ENCODE peak calls at places on chromosomes 3 and 15, in nine cellular contexts. Y is psoas muscle, Q is neural crest cell, O is HCT116, U is hepatocyte, F is astrocyte of the spinal cord, H is tibial artery, N is choroid plexus epithelial cell, S is NB4. I is an unnamed sample.

GRCh38 chr3:19149388-19149787 is 1.1 kb downstream of the KCNH8 start:
- DNase-seq in Q (peak), O (no peak), S (peak), N (peak), Y (no peak), H (no peak), U (peak), F (peak), I (no peak)

GRCh38 chr3:107756649-107757048 is 233.9 kb downstream of the BBX start:
- DNase-seq in S (no peak), N (no peak), Q (no peak), H (no peak), Y (no peak), O (no peak), U (no peak), F (no peak), I (no peak)

GRCh38 chr3:40337136-40338108 is 27.9 kb downstream of the EIF1B start:
- DNase-seq in U (no peak), N (no peak), S (no peak), Q (no peak), F (no peak), Y (no peak), H (no peak), O (no peak), I (no peak)

GRCh38 chr3:40701016-40701588 is 176.3 kb downstream of the ZNF621 start:
- DNase-seq in F (no peak), O (no peak), Y (no peak), Q (no peak), H (no peak), N (no peak), U (no peak), S (no peak), I (no peak)

GRCh38 chr3:45972534-45973402 is 22.9 kb downstream of the FYCO1 start:
- DNase-seq in F (peak), S (peak), Q (no peak), H (peak), Y (no peak), O (no peak), U (peak), N (peak), I (no peak)

GRCh38 chr3:195911946-195912270 is 3.6 kb upstream of the TNK2 start:
- DNase-seq in Y (peak), H (no peak), U (no peak), F (no peak), N (no peak), O (no peak), Q (no peak), S (peak), I (no peak)

GRCh38 chr3:134067311-134068161 is 37.8 kb upstream of the SLCO2A1 start:
- DNase-seq in O (no peak), H (no peak), N (peak), Q (no peak), F (no peak), S (no peak), Y (no peak), U (no peak), I (no peak)

GRCh38 chr3:7640787-7641186 is 779.9 kb downstream of the GRM7 start:
- DNase-seq in U (peak), F (no peak), O (no peak), Y (no peak), H (no peak), S (no peak), N (no peak), Q (no peak), I (no peak)

GRCh38 chr3:129984124-129984523 is 9.6 kb downstream of the TRH start:
- DNase-seq in Y (no peak), H (no peak), O (no peak), F (no peak), S (no peak), U (no peak), Q (no peak), N (peak), I (no peak)

GRCh38 chr15:92652576-92652966 is 3.0 kb downstream of the FAM174B start:
- DNase-seq in N (no peak), O (no peak), H (no peak), Y (no peak), S (no peak), F (no peak), U (no peak), Q (no peak), I (no peak)

GRCh38 chr15:43382310-43382709 is 11.4 kb downstream of the TUBGCP4 start:
- DNase-seq in F (no peak), N (no peak), U (no peak), H (no peak), O (no peak), Y (no peak), Q (no peak), S (no peak), I (no peak)

GRCh38 chr15:77998592-77998991 is 78.9 kb downstream of the TBC1D2B start:
- DNase-seq in Y (no peak), N (no peak), Q (no peak), U (no peak), F (no peak), S (no peak), O (no peak), H (no peak), I (no peak)

GRCh38 chr3:140910860-140911259 is 30.8 kb upstream of the SLC25A36 start:
- DNase-seq in Q (no peak), O (peak), S (no peak), F (peak), N (peak), U (peak), H (no peak), Y (no peak), I (peak)

GRCh38 chr3:127566801-127567200 is 23.7 kb downstream of the TPRA1 start:
- DNase-seq in O (no peak), Y (no peak), U (no peak), N (no peak), Q (no peak), F (peak), S (no peak), H (no peak), I (no peak)

GRCh38 chr15:48250640-48251076 is 44.6 kb downstream of the SLC12A1 start:
- DNase-seq in Q (peak), F (peak), Y (no peak), S (peak), N (peak), O (peak), H (peak), U (peak), I (peak)

GRCh38 chr15:80572337-80572736 is 122.8 kb upstream of the ABHD17C start:
- DNase-seq in O (no peak), F (no peak), N (no peak), Q (no peak), S (no peak), H (peak), U (no peak), Y (no peak), I (no peak)

DNA sequence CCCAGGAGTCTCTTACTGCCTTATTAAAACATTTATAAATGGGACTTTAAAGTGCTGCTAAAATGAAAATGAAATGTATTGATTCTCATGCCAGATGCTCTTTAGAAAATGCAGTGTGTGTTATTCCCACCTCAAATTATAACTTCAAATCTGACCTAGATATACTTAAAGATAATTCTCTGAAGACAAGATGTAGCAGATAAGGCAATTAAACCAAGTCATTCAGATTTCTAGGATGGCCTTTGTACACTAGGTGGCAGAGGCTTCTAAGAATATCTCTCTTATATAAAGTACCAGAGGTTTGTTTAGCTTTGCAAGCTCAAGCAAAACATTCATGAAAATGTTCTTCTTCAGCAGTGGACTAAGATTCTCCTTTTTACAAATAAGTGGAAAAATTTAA is 26.9 kb upstream of the GOLGA8B start:
- DNase-seq in Q (no peak), N (peak), H (no peak), U (no peak), O (peak), S (peak), Y (no peak), F (no peak), I (no peak)
- TF ChIP-seq CTCF in Q (peak), N (peak), H (no peak), U (peak), O (no peak), S (peak), Y (no peak), F (peak), I (peak)

DNA sequence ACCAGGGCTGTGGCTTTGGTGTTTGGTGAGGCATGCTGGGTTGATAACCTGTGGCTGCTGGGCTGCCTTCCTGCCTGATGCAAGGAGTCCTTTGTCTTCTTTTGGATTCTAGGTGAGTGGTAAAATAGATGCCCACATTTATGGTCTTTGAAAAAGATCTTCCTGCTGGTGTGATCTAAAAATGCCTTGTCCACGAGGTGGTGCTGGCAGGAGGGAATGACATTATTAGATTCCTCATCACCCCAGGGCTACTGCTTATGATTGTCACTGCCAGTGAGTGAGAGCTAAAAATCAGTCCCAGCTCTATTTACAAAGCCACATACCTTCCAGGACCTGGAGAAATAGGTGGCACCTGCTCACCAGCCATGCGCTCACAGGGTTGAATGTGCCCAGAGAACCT is 355.5 kb upstream of the ROPN1 start:
- DNase-seq in U (no peak), S (peak), Q (no peak), F (no peak), H (no peak), N (no peak), O (peak), Y (no peak), I (no peak)
- TF ChIP-seq CTCF in U (no peak), S (no peak), Q (no peak), F (no peak), H (no peak), N (peak), O (peak), Y (no peak), I (no peak)

DNA sequence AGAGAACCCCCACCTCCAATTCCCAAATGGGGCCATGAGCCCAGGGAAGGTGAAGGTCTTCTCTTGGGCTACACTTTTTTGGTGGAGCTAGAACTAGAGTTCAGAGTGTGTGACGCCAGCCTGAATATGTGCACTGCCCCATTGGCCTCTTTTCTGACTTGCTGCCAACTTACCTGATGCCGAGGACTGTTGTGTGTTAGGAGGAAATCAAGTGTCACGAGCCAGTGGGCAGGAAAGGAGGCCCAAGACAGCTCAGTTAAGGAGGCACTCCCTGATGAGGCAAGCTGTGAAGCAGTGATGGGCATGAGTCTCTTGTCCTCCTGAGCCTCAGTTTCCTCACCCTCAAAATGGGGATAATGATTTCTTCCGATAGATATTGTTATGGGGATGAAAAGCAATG is 107.8 kb downstream of the ANP32A start:
- DNase-seq in F (no peak), O (no peak), Y (no peak), S (no peak), H (no peak), Q (no peak), N (no peak), U (no peak), I (no peak)
- TF ChIP-seq CTCF in F (no peak), O (no peak), Y (no peak), S (no peak), H (no peak), Q (no peak), N (no peak), U (no peak), I (no peak)

DNA sequence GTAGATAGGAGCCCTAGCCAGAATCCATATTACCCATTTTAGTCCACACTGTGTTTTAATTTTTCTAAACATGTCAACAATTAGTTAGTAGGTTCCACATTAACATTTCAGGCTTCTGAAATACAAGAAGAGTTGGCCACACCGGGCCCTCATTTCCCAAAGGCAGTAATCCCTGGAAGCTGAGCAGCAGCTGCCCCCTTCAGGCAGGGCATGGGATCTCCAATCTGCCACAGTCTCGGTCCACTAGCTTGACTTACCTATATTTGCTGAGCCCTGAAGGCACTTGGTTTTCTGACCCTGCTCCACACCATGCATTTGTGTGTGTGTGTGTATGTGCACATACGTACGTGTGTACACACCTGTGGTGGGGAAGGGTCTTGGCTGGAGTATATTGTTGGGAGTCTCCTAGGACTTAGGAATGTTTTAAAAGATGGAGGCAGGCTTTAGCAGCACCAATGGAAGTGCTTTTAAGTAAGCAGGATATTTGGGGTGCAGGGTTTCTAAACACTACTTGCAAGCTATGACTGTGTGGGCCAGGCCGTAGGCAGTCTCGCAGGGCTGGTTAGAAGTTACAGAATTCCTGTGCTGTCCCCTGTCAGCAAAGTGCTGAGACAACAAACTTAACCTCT is 71.2 kb upstream of the SOX14 start:
- DNase-seq in Q (peak), H (no peak), U (peak), S (peak), F (no peak), Y (peak), O (peak), N (no peak), I (peak)
- TF ChIP-seq CTCF in Q (peak), H (no peak), U (peak), S (peak), F (no peak), Y (no peak), O (peak), N (no peak), I (peak)

DNA sequence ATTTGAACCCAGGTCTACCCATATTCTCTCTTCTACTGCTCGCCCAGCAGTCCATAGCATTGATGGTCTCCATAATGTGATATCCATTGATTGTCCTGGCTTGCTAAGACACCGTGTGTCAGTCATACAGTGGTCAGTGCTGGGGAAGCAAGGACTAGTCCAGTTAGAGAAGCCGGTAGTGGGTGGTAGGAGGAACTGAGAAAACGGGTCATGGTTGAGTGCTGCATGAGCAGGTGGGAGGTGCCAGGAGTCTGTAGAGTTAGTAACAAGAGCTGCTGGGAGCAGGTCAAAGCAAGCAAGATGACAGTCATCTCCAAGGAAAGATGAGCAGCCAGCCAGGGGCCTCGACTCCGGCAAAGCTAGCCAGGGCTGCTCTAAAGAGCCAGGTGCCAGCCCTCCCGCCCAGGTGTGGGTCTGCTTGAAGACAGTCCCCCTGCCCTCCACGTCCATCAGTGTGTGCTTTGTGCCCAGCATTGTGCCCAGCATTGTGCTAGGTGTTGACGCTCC is 29.5 kb upstream of the USP3 start:
- DNase-seq in O (no peak), S (peak), H (no peak), N (no peak), Q (no peak), F (peak), U (no peak), Y (no peak), I (no peak)
- TF ChIP-seq CTCF in O (no peak), S (no peak), H (no peak), N (no peak), Q (no peak), F (no peak), U (no peak), Y (no peak), I (no peak)

GRCh38 chr15:90691369-90691768 is 25.8 kb upstream of the BLM start:
- DNase-seq in F (no peak), S (peak), H (no peak), O (no peak), Q (no peak), U (no peak), Y (no peak), N (peak), I (no peak)
- TF ChIP-seq CTCF in F (peak), S (peak), H (no peak), O (no peak), Q (no peak), U (no peak), Y (no peak), N (peak), I (no peak)

GRCh38 chr3:47857151-47857550 is 54.2 kb downstream of the DHX30 start:
- DNase-seq in N (no peak), S (no peak), U (no peak), O (no peak), H (no peak), Q (no peak), F (no peak), Y (no peak), I (no peak)

GRCh38 chr3:47854720-47855455 is 52.0 kb downstream of the DHX30 start:
- DNase-seq in U (no peak), Y (peak), N (no peak), H (no peak), Q (no peak), S (no peak), O (no peak), F (no peak), I (no peak)

GRCh38 chr3:47855461-47856383 is 52.8 kb downstream of the DHX30 start:
- DNase-seq in O (no peak), Y (peak), S (no peak), F (no peak), Q (no peak), N (no peak), U (no peak), H (peak), I (no peak)

GRCh38 chr3:47854267-47854666 is 51.3 kb downstream of the DHX30 start:
- DNase-seq in O (no peak), U (no peak), S (no peak), F (no peak), H (no peak), Y (no peak), N (no peak), Q (no peak), I (no peak)

DNA sequence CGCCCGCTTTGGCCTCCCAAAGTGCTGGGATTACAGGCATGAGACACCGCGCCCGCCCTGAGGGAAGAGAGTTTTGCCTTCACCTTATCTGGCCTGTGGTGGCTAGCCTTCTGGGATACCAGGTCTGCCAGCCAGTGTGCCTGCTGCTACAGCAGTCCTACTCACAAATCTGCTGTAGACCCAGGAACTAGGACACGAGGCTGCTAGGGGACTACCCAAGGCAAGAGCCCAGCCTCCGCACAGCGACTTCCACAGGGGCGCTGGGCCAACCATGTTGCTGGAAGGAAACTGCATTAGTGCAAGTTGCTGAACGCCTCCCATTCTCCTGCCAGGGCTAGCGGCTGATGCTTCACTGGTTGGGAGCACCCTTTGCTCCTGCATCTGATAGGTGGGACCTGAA is 53.7 kb downstream of the DHX30 start:
- DNase-seq in H (no peak), Y (peak), U (no peak), Q (no peak), S (no peak), O (no peak), F (no peak), N (no peak), I (no peak)
- TF ChIP-seq CTCF in H (no peak), Y (no peak), U (no peak), Q (no peak), S (no peak), O (no peak), F (no peak), N (no peak), I (no peak)

GRCh38 chr15:29126208-29126536 is 143.4 kb downstream of the NSMCE3 start:
- DNase-seq in S (no peak), O (no peak), Y (peak), F (no peak), N (no peak), H (no peak), Q (no peak), U (no peak), I (peak)

GRCh38 chr15:29123171-29123570 is 146.5 kb downstream of the NSMCE3 start:
- DNase-seq in F (no peak), S (no peak), O (no peak), U (no peak), H (no peak), Y (peak), Q (no peak), N (no peak), I (peak)

GRCh38 chr15:29125382-29126207 is 144.0 kb downstream of the NSMCE3 start:
- DNase-seq in H (no peak), O (no peak), Q (no peak), S (no peak), F (no peak), U (no peak), N (no peak), Y (peak), I (peak)

GRCh38 chr15:29123991-29124390 is 145.6 kb downstream of the NSMCE3 start:
- DNase-seq in Y (peak), O (no peak), H (no peak), N (no peak), F (no peak), U (no peak), S (no peak), Q (no peak), I (peak)

DNA sequence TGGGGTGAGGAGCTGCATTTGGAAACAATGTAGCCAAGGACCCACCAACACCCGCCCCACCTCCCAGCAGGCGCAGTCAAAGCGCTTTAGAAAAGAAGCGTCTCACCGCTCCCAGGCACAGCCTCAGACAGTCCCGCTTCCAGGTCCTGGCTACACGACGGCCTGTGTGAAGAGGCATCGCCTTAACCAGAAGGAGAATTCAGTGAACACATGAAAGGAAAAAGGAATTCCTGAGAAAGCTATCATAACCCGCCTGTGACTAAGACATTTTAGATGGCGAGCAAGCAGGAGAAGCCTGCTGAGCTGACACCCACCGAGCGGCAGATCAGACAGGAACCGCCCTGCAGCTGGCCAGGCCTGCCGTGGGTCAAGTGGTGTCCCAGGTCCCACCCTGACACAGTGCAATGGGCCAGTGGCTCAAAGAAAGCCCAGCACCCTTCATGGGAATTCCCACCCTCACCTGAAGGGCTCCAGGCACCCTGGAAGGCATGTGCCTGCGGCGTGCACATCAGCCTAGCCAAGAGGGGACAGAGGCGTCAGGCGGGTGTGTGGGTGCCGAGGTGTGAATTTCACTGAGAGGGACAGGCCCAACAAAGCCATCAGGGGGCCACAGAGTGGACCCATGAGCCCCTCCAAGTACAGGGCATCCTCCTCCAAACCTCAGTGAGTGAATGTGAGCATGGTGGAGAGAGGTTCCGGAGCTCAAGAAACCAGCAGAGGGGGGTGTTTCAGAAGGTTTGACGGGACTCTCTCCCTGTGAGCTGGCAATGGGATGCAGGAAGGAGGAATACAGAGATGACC is 144.8 kb downstream of the NSMCE3 start:
- DNase-seq in N (peak), H (no peak), O (peak), U (no peak), S (no peak), F (peak), Q (no peak), Y (peak), I (peak)
- TF ChIP-seq CTCF in N (peak), H (no peak), O (no peak), U (peak), S (no peak), F (peak), Q (no peak), Y (no peak), I (no peak)

GRCh38 chr3:165210132-165210531 is 13.9 kb upstream of the SLITRK3 start:
- DNase-seq in H (no peak), Q (no peak), N (peak), U (no peak), F (no peak), O (peak), Y (no peak), S (no peak), I (no peak)
- TF ChIP-seq CTCF in H (no peak), Q (peak), N (no peak), U (peak), F (peak), O (no peak), Y (no peak), S (no peak), I (peak)